ENCODE peak calls at places on chromosomes 12 and 14, in ten cellular contexts. One of them, this sample, is unnamed.

GRCh38 chr12:42130670-42131402 is 13.8 kb downstream of the GXYLT1 start:
- DNase-seq in esophagus squamous epithelium: no peak
- DNase-seq in gastrocnemius medialis: peak; percentile 50
- DNase-seq in fibroblast of villous mesenchyme: peak; percentile 63
- DNase-seq in astrocyte: peak; percentile 78
- DNase-seq in Peyer's patch: no peak
- DNase-seq in colonic mucosa: no peak
- DNase-seq in fibroblast of pulmonary artery: peak; percentile 72
- DNase-seq in bronchial epithelial cell: peak; percentile 74
- DNase-seq in sigmoid colon: no peak
- DNase-seq in this sample: peak; percentile 67

GRCh38 chr12:115324949-115325638 is 641.1 kb upstream of the TBX3 start:
- DNase-seq in bronchial epithelial cell: no peak
- DNase-seq in fibroblast of villous mesenchyme: peak; percentile 71
- DNase-seq in astrocyte: no peak
- DNase-seq in sigmoid colon: no peak
- DNase-seq in gastrocnemius medialis: no peak
- DNase-seq in colonic mucosa: no peak
- DNase-seq in esophagus squamous epithelium: no peak
- DNase-seq in Peyer's patch: no peak
- DNase-seq in fibroblast of pulmonary artery: no peak
- DNase-seq in this sample: no peak

GRCh38 chr12:77946541-77947021 is 115.9 kb downstream of the NAV3 start:
- DNase-seq in gastrocnemius medialis: no peak
- DNase-seq in bronchial epithelial cell: peak; percentile 63
- DNase-seq in colonic mucosa: no peak
- DNase-seq in fibroblast of villous mesenchyme: peak; percentile 57
- DNase-seq in fibroblast of pulmonary artery: peak; percentile 46
- DNase-seq in sigmoid colon: no peak
- DNase-seq in esophagus squamous epithelium: no peak
- DNase-seq in astrocyte: peak; percentile 51
- DNase-seq in Peyer's patch: no peak
- DNase-seq in this sample: peak; percentile 37

GRCh38 chr12:11658796-11659195 is 9.3 kb downstream of the ETV6 start:
- DNase-seq in sigmoid colon: no peak
- DNase-seq in bronchial epithelial cell: peak; percentile 50
- DNase-seq in gastrocnemius medialis: no peak
- DNase-seq in fibroblast of villous mesenchyme: peak; percentile 69
- DNase-seq in esophagus squamous epithelium: no peak
- DNase-seq in astrocyte: peak; percentile 93
- DNase-seq in fibroblast of pulmonary artery: peak; percentile 45
- DNase-seq in colonic mucosa: no peak
- DNase-seq in Peyer's patch: no peak
- DNase-seq in this sample: peak; percentile 62

GRCh38 chr14:43872752-43873655 is 634.1 kb downstream of the FSCB start:
- DNase-seq in gastrocnemius medialis: no peak
- DNase-seq in colonic mucosa: no peak
- DNase-seq in esophagus squamous epithelium: no peak
- DNase-seq in fibroblast of villous mesenchyme: no peak
- DNase-seq in fibroblast of pulmonary artery: no peak
- DNase-seq in Peyer's patch: no peak
- DNase-seq in sigmoid colon: no peak
- DNase-seq in astrocyte: no peak
- DNase-seq in bronchial epithelial cell: no peak
- DNase-seq in this sample: no peak

GRCh38 chr12:9750276-9751203 is 10.2 kb downstream of the CD69 start:
- DNase-seq in fibroblast of pulmonary artery: peak; percentile 73
- DNase-seq in gastrocnemius medialis: no peak
- DNase-seq in Peyer's patch: peak; percentile 67
- DNase-seq in colonic mucosa: peak; percentile 50
- DNase-seq in bronchial epithelial cell: peak; percentile 59
- DNase-seq in fibroblast of villous mesenchyme: peak; percentile 76
- DNase-seq in esophagus squamous epithelium: no peak
- DNase-seq in sigmoid colon: peak; percentile 69
- DNase-seq in astrocyte: peak; percentile 47
- DNase-seq in this sample: peak; percentile 75

GRCh38 chr12:113149361-113150150 is at the start of gene CFAP73:
- DNase-seq in Peyer's patch: no peak
- DNase-seq in esophagus squamous epithelium: no peak
- DNase-seq in fibroblast of pulmonary artery: peak; percentile 85
- DNase-seq in bronchial epithelial cell: peak; percentile 63
- DNase-seq in gastrocnemius medialis: no peak
- DNase-seq in fibroblast of villous mesenchyme: peak; percentile 70
- DNase-seq in colonic mucosa: peak; percentile 60
- DNase-seq in astrocyte: peak; percentile 77
- DNase-seq in sigmoid colon: no peak
- DNase-seq in this sample: peak; percentile 74

GRCh38 chr14:98733536-98733935 is 538.5 kb downstream of the BCL11B start:
- DNase-seq in astrocyte: no peak
- DNase-seq in esophagus squamous epithelium: no peak
- DNase-seq in gastrocnemius medialis: no peak
- DNase-seq in Peyer's patch: no peak
- DNase-seq in sigmoid colon: no peak
- DNase-seq in fibroblast of villous mesenchyme: no peak
- DNase-seq in bronchial epithelial cell: no peak
- DNase-seq in fibroblast of pulmonary artery: no peak
- DNase-seq in colonic mucosa: no peak
- DNase-seq in this sample: no peak

GRCh38 chr12:116150001-116150400 is 127.5 kb downstream of the MED13L start:
- DNase-seq in Peyer's patch: no peak
- DNase-seq in colonic mucosa: no peak
- DNase-seq in astrocyte: peak; percentile 58
- DNase-seq in bronchial epithelial cell: no peak
- DNase-seq in sigmoid colon: no peak
- DNase-seq in fibroblast of pulmonary artery: no peak
- DNase-seq in gastrocnemius medialis: no peak
- DNase-seq in esophagus squamous epithelium: no peak
- DNase-seq in fibroblast of villous mesenchyme: no peak
- DNase-seq in this sample: no peak

GRCh38 chr12:111991946-111992345 is 21.0 kb downstream of the TMEM116 start:
- DNase-seq in Peyer's patch: no peak
- DNase-seq in fibroblast of pulmonary artery: no peak
- DNase-seq in sigmoid colon: no peak
- DNase-seq in astrocyte: peak; percentile 76
- DNase-seq in gastrocnemius medialis: no peak
- DNase-seq in esophagus squamous epithelium: no peak
- DNase-seq in colonic mucosa: no peak
- DNase-seq in bronchial epithelial cell: no peak
- DNase-seq in fibroblast of villous mesenchyme: peak; percentile 54
- DNase-seq in this sample: no peak

GRCh38 chr14:103543140-103543539 is 14.1 kb downstream of the TRMT61A start:
- DNase-seq in gastrocnemius medialis: no peak
- DNase-seq in fibroblast of pulmonary artery: no peak
- DNase-seq in Peyer's patch: no peak
- DNase-seq in sigmoid colon: no peak
- DNase-seq in colonic mucosa: no peak
- DNase-seq in esophagus squamous epithelium: no peak
- DNase-seq in fibroblast of villous mesenchyme: no peak
- DNase-seq in astrocyte: no peak
- DNase-seq in bronchial epithelial cell: no peak
- DNase-seq in this sample: no peak

GRCh38 chr12:104223599-104224168 is 8.1 kb downstream of the TXNRD1 start:
- DNase-seq in bronchial epithelial cell: no peak
- DNase-seq in esophagus squamous epithelium: no peak
- DNase-seq in gastrocnemius medialis: no peak
- DNase-seq in Peyer's patch: no peak
- DNase-seq in astrocyte: no peak
- DNase-seq in sigmoid colon: no peak
- DNase-seq in colonic mucosa: no peak
- DNase-seq in fibroblast of pulmonary artery: no peak
- DNase-seq in fibroblast of villous mesenchyme: peak; percentile 22
- DNase-seq in this sample: no peak

GRCh38 chr12:30026621-30027234 is 243.0 kb upstream of the TMTC1 start:
- DNase-seq in gastrocnemius medialis: no peak
- DNase-seq in Peyer's patch: no peak
- DNase-seq in astrocyte: peak; percentile 93
- DNase-seq in fibroblast of villous mesenchyme: peak; percentile 80
- DNase-seq in esophagus squamous epithelium: no peak
- DNase-seq in sigmoid colon: no peak
- DNase-seq in fibroblast of pulmonary artery: peak; percentile 88
- DNase-seq in colonic mucosa: no peak
- DNase-seq in bronchial epithelial cell: peak; percentile 75
- DNase-seq in this sample: peak; percentile 80

GRCh38 chr14:105150368-105151111 is 18.0 kb downstream of the JAG2 start:
- DNase-seq in Peyer's patch: no peak
- DNase-seq in astrocyte: no peak
- DNase-seq in colonic mucosa: no peak
- DNase-seq in esophagus squamous epithelium: no peak
- DNase-seq in sigmoid colon: no peak
- DNase-seq in gastrocnemius medialis: peak; percentile 9
- DNase-seq in fibroblast of pulmonary artery: no peak
- DNase-seq in fibroblast of villous mesenchyme: no peak
- DNase-seq in bronchial epithelial cell: no peak
- DNase-seq in this sample: no peak

GRCh38 chr12:16307843-16308475 is 30.5 kb upstream of the SLC15A5 start:
- DNase-seq in Peyer's patch: no peak
- DNase-seq in bronchial epithelial cell: peak; percentile 18
- DNase-seq in fibroblast of pulmonary artery: no peak
- DNase-seq in astrocyte: no peak
- DNase-seq in colonic mucosa: no peak
- DNase-seq in esophagus squamous epithelium: no peak
- DNase-seq in sigmoid colon: no peak
- DNase-seq in gastrocnemius medialis: no peak
- DNase-seq in fibroblast of villous mesenchyme: no peak
- DNase-seq in this sample: no peak

GRCh38 chr12:77064891-77065360 is 443 bp downstream of the E2F7 start:
- DNase-seq in Peyer's patch: no peak
- DNase-seq in bronchial epithelial cell: peak; percentile 13
- DNase-seq in fibroblast of pulmonary artery: no peak
- DNase-seq in esophagus squamous epithelium: no peak
- DNase-seq in sigmoid colon: peak; percentile 64
- DNase-seq in fibroblast of villous mesenchyme: no peak
- DNase-seq in astrocyte: no peak
- DNase-seq in colonic mucosa: no peak
- DNase-seq in gastrocnemius medialis: no peak
- DNase-seq in this sample: no peak

GRCh38 chr14:31727797-31728196 is 166.6 kb downstream of the NUBPL start:
- DNase-seq in bronchial epithelial cell: no peak
- DNase-seq in Peyer's patch: no peak
- DNase-seq in fibroblast of villous mesenchyme: no peak
- DNase-seq in fibroblast of pulmonary artery: no peak
- DNase-seq in colonic mucosa: no peak
- DNase-seq in sigmoid colon: no peak
- DNase-seq in astrocyte: no peak
- DNase-seq in gastrocnemius medialis: no peak
- DNase-seq in esophagus squamous epithelium: no peak
- DNase-seq in this sample: no peak

GRCh38 chr12:43551271-43551970 is 582 bp downstream of the ADAMTS20 start:
- DNase-seq in sigmoid colon: no peak
- DNase-seq in esophagus squamous epithelium: no peak
- DNase-seq in fibroblast of villous mesenchyme: no peak
- DNase-seq in gastrocnemius medialis: no peak
- DNase-seq in colonic mucosa: no peak
- DNase-seq in fibroblast of pulmonary artery: no peak
- DNase-seq in astrocyte: no peak
- DNase-seq in Peyer's patch: no peak
- DNase-seq in bronchial epithelial cell: no peak
- DNase-seq in this sample: no peak
- H3K4me3 ChIP-seq in sigmoid colon: no peak overlapping the region
- H3K4me3 ChIP-seq in esophagus squamous epithelium: no peak overlapping the region
- H3K4me3 ChIP-seq in fibroblast of villous mesenchyme: no peak overlapping the region
- H3K4me3 ChIP-seq in gastrocnemius medialis: peak overlapping the region; percentile 25
- H3K4me3 ChIP-seq in colonic mucosa: no peak overlapping the region
- H3K4me3 ChIP-seq in fibroblast of pulmonary artery: no peak overlapping the region
- H3K4me3 ChIP-seq in astrocyte: peak overlapping the region; percentile 48
- H3K4me3 ChIP-seq in Peyer's patch: no peak overlapping the region
- H3K4me3 ChIP-seq in bronchial epithelial cell: no peak overlapping the region
- H3K4me3 ChIP-seq in this sample: no peak overlapping the region

GRCh38 chr12:124813782-124814181 is 49.9 kb downstream of the SCARB1 start:
- DNase-seq in Peyer's patch: no peak
- DNase-seq in fibroblast of pulmonary artery: no peak
- DNase-seq in gastrocnemius medialis: no peak
- DNase-seq in colonic mucosa: no peak
- DNase-seq in esophagus squamous epithelium: no peak
- DNase-seq in astrocyte: no peak
- DNase-seq in sigmoid colon: no peak
- DNase-seq in fibroblast of villous mesenchyme: no peak
- DNase-seq in bronchial epithelial cell: no peak
- DNase-seq in this sample: no peak
- H3K4me3 ChIP-seq in Peyer's patch: no peak overlapping the region
- H3K4me3 ChIP-seq in fibroblast of pulmonary artery: no peak overlapping the region
- H3K4me3 ChIP-seq in gastrocnemius medialis: no peak overlapping the region
- H3K4me3 ChIP-seq in colonic mucosa: no peak overlapping the region
- H3K4me3 ChIP-seq in esophagus squamous epithelium: no peak overlapping the region
- H3K4me3 ChIP-seq in astrocyte: no peak overlapping the region
- H3K4me3 ChIP-seq in sigmoid colon: no peak overlapping the region
- H3K4me3 ChIP-seq in fibroblast of villous mesenchyme: no peak overlapping the region
- H3K4me3 ChIP-seq in bronchial epithelial cell: no peak overlapping the region
- H3K4me3 ChIP-seq in this sample: no peak overlapping the region

DNA sequence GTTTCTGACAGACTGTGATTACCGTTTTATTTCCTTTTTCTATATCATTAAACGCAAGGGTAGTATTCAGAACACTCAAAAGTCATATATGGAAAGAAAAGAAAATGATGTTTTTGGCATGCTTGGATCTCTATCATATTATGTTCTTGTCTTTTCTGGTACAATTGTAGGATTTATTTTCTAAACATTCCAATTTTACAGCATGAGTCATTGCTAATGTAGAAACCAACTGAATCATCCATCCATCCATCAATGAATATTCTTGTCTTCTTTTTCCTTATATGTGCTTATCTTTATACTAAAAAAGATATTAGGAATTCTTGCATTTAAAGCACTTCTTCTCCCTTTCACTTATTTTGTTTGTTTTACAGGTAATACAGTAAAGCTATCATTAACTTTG is 20.4 kb upstream of the AMIGO2 start:
- DNase-seq in esophagus squamous epithelium: no peak
- DNase-seq in gastrocnemius medialis: no peak
- DNase-seq in sigmoid colon: no peak
- DNase-seq in fibroblast of pulmonary artery: no peak
- DNase-seq in fibroblast of villous mesenchyme: no peak
- DNase-seq in bronchial epithelial cell: no peak
- DNase-seq in Peyer's patch: no peak
- DNase-seq in colonic mucosa: no peak
- DNase-seq in astrocyte: no peak
- DNase-seq in this sample: no peak
- H3K4me3 ChIP-seq in esophagus squamous epithelium: no peak overlapping the region
- H3K4me3 ChIP-seq in gastrocnemius medialis: no peak overlapping the region
- H3K4me3 ChIP-seq in sigmoid colon: no peak overlapping the region
- H3K4me3 ChIP-seq in fibroblast of pulmonary artery: no peak overlapping the region
- H3K4me3 ChIP-seq in fibroblast of villous mesenchyme: no peak overlapping the region
- H3K4me3 ChIP-seq in bronchial epithelial cell: no peak overlapping the region
- H3K4me3 ChIP-seq in Peyer's patch: no peak overlapping the region
- H3K4me3 ChIP-seq in colonic mucosa: no peak overlapping the region
- H3K4me3 ChIP-seq in astrocyte: no peak overlapping the region
- H3K4me3 ChIP-seq in this sample: no peak overlapping the region

DNA sequence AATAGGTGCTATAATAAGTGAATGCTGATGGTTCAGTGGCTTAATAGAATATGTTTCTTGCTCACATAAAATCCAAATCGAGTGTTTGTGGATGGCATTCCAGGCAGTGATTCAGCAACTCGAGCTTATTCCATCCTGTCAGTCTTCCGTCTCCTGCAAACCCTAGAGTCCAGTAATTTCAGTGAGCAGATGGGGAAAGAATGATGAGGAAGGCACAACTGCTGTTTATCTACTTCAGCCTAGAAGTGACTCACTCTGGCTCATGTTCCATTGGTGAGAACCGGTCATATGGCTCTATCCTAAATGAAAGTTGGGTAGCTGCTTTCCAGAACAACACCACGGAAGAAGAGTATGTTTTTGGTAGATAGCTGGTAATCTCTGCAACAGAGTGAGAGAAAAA is 421.8 kb upstream of the PDE3A start:
- DNase-seq in astrocyte: peak; percentile 99
- DNase-seq in fibroblast of villous mesenchyme: peak; percentile 79
- DNase-seq in colonic mucosa: no peak
- DNase-seq in bronchial epithelial cell: peak; percentile 46
- DNase-seq in esophagus squamous epithelium: no peak
- DNase-seq in gastrocnemius medialis: no peak
- DNase-seq in sigmoid colon: no peak
- DNase-seq in Peyer's patch: no peak
- DNase-seq in fibroblast of pulmonary artery: peak; percentile 95
- DNase-seq in this sample: peak; percentile 93
- H3K4me3 ChIP-seq in astrocyte: no peak overlapping the region
- H3K4me3 ChIP-seq in fibroblast of villous mesenchyme: no peak overlapping the region
- H3K4me3 ChIP-seq in colonic mucosa: no peak overlapping the region
- H3K4me3 ChIP-seq in bronchial epithelial cell: no peak overlapping the region
- H3K4me3 ChIP-seq in esophagus squamous epithelium: no peak overlapping the region
- H3K4me3 ChIP-seq in gastrocnemius medialis: no peak overlapping the region
- H3K4me3 ChIP-seq in sigmoid colon: no peak overlapping the region
- H3K4me3 ChIP-seq in Peyer's patch: no peak overlapping the region
- H3K4me3 ChIP-seq in fibroblast of pulmonary artery: peak overlapping the region; percentile 29
- H3K4me3 ChIP-seq in this sample: no peak overlapping the region